ENCODE peak calls at places on chromosomes 13 and 19, in four cellular contexts. T is heart right ventricle, B is thoracic aorta, R is testis. F is an unnamed sample.

GRCh38 chr19:35977446-35978222 is 17.4 kb upstream of the SDHAF1 start:
- DNase-seq in T (no peak), B (no peak), R (no peak), F (no peak)

GRCh38 chr19:51681286-51681956 is 11.7 kb upstream of the SPACA6 start:
- DNase-seq in T (no peak), B (no peak), R (no peak), F (no peak)

GRCh38 chr19:2983351-2984195 is 6.2 kb downstream of the TLE6 start:
- DNase-seq in T (peak; percentile 75), B (no peak), R (peak; percentile 54), F (no peak)

GRCh38 chr19:57708641-57709354 is at the start of gene ZNF154:
- DNase-seq in T (peak; percentile 27), B (no peak), R (peak; percentile 41), F (peak; percentile 48)

GRCh38 chr19:45439569-45440258 is 16.0 kb upstream of the ERCC1 start:
- DNase-seq in T (peak; percentile 90), B (peak; percentile 71), R (peak; percentile 90), F (peak; percentile 88)

GRCh38 chr13:21717817-21718216 is 46.9 kb downstream of the FGF9 start:
- DNase-seq in T (no peak), B (no peak), R (no peak), F (peak; percentile 54)

GRCh38 chr19:18650468-18651001 is 13.7 kb downstream of the KLHL26 start:
- DNase-seq in T (peak; percentile 84), B (peak; percentile 66), R (peak; percentile 64), F (no peak)

GRCh38 chr19:15702590-15702930 is 25.3 kb upstream of the OR10H2 start:
- DNase-seq in T (peak; percentile 76), B (no peak), R (peak; percentile 65), F (peak; percentile 72)

GRCh38 chr19:41758846-41759245 is 3.5 kb downstream of the CEACAM6 start:
- DNase-seq in T (no peak), B (no peak), R (no peak), F (no peak)

GRCh38 chr19:2727640-2727944 is 6.4 kb upstream of the DIRAS1 start:
- DNase-seq in T (no peak), B (no peak), R (no peak), F (no peak)

GRCh38 chr13:46142692-46143238 is 37.9 kb upstream of the CPB2 start:
- DNase-seq in T (no peak), B (no peak), R (no peak), F (no peak)

GRCh38 chr13:76751278-76751677 is 134.9 kb downstream of the KCTD12 start:
- DNase-seq in T (no peak), B (no peak), R (no peak), F (no peak)

GRCh38 chr13:66660013-66660804 is 569.9 kb downstream of the PCDH9 start:
- DNase-seq in T (no peak), B (no peak), R (no peak), F (no peak)

GRCh38 chr19:9709305-9709704 is 34.4 kb upstream of the ZNF562 start:
- DNase-seq in T (no peak), B (no peak), R (peak; percentile 18), F (no peak)

GRCh38 chr19:16797876-16798275 is 31.3 kb upstream of the SIN3B start:
- DNase-seq in T (no peak), B (no peak), R (no peak), F (no peak)

GRCh38 chr13:52892925-52893324 is 44.5 kb upstream of the PCDH8 start:
- DNase-seq in T (no peak), B (no peak), R (no peak), F (no peak)

GRCh38 chr19:4264812-4265211 is 14.3 kb upstream of the SHD start:
- DNase-seq in T (no peak), B (no peak), R (no peak), F (no peak)

GRCh38 chr13:110396913-110397379 is 89.9 kb downstream of the COL4A2 start:
- DNase-seq in T (peak; percentile 77), B (peak; percentile 95), R (peak; percentile 89), F (no peak)

GRCh38 chr19:1725100-1726064 is 27.9 kb upstream of the ONECUT3 start:
- DNase-seq in T (peak; percentile 60), B (no peak), R (peak; percentile 73), F (no peak)

GRCh38 chr19:19817357-19817756 is 4.2 kb downstream of the ZNF506 start:
- DNase-seq in T (no peak), B (no peak), R (no peak), F (no peak)

GRCh38 chr19:15372891-15373301 is 6.7 kb downstream of the AKAP8 start:
- DNase-seq in T (no peak), B (no peak), R (no peak), F (no peak)

GRCh38 chr13:78742659-78743058 is 83.7 kb upstream of the OBI1 start:
- DNase-seq in T (no peak), B (no peak), R (no peak), F (no peak)

GRCh38 chr13:78743972-78744371 is 85.0 kb upstream of the OBI1 start:
- DNase-seq in T (no peak), B (no peak), R (no peak), F (no peak)
- H3K4me1 ChIP-seq in T (no peaks in the 10 kb centered on the region), B (no peaks in the 10 kb centered on the region), R (no peaks in the 10 kb centered on the region), F (no peaks in the 10 kb centered on the region)

DNA sequence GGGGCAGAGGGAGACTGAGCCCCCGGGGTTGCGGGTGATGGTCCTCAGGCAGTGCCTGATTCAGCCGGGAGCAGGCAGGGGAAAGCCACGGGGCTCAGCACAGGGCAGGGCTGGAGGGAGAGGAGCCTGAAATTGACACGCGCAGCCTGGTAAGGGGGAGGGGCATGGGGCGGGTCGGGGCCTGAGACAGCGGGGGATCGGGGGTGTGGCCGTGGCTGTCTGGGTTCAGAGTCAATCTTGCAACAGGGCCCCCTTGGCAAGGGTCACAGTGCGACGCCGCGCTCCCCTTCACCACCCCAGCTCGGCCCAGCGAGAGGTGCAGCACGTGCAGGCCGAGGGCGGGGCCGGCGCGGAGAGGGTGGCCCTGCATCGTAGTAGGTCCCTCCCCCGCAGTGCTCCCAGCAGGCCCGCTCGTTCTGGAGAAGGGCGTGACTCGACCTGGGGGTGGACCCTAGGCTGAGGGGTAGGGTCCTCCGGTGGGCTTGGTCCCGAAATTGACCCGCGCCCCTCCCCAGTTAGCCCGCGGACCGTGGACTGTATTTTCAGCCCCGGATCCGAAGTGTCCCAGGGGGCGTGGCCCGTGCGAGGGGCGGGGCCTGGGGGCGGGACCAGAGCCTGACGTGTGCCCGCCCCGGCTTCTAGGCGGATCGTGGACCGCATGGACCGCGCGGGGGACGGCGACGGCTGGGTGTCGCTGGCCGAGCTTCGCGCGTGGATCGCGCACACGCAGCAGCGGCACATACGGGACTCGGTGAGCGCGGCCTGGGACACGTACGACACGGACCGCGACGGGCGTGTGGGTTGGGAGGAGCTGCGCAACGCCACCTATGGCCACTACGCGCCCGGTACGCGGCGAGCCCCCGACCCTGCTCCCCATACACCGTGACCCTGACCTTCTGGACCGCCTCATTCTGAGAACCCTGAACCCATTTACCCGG is 6.0 kb downstream of the RCN3 start:
- DNase-seq in T (peak; percentile 82), B (no peak), R (peak; percentile 79), F (peak; percentile 87)
- H3K27ac ChIP-seq in T (no peak overlapping the region), B (no peak overlapping the region), R (no peak overlapping the region), F (no peak overlapping the region)

GRCh38 chr19:13063461-13064091 is 39.1 kb downstream of the LYL1 start:
- DNase-seq in T (peak; percentile 53), B (no peak), R (no peak), F (no peak)
- H3K4me1 ChIP-seq in T (peaks cover 100% of the 10 kb centered on the region), B (peaks cover 86% of the 10 kb centered on the region), R (peaks cover 78% of the 10 kb centered on the region), F (peaks cover 97% of the 10 kb centered on the region)

GRCh38 chr13:30826911-30827577 is 79.0 kb upstream of the MEDAG start:
- DNase-seq in T (no peak), B (no peak), R (no peak), F (no peak)

GRCh38 chr13:30821421-30821820 is 84.7 kb upstream of the MEDAG start:
- DNase-seq in T (no peak), B (no peak), R (no peak), F (no peak)

GRCh38 chr13:30827578-30827925 is 78.5 kb upstream of the MEDAG start:
- DNase-seq in T (no peak), B (no peak), R (no peak), F (no peak)

GRCh38 chr13:30829145-30829544 is 76.9 kb upstream of the MEDAG start:
- DNase-seq in T (no peak), B (no peak), R (no peak), F (no peak)

GRCh38 chr13:30824651-30825050 is 81.4 kb upstream of the MEDAG start:
- DNase-seq in T (no peak), B (no peak), R (no peak), F (no peak)
- H3K27ac ChIP-seq in T (no peak overlapping the region), B (no peak overlapping the region), R (no peak overlapping the region), F (no peak overlapping the region)

GRCh38 chr13:44304433-44304725 is 69.2 kb upstream of the SERP2 start:
- DNase-seq in T (no peak), B (no peak), R (no peak), F (no peak)
- H3K4me1 ChIP-seq in T (peaks cover 88% of the 10 kb centered on the region), B (peaks cover 34% of the 10 kb centered on the region), R (peaks cover 4% of the 10 kb centered on the region), F (peaks cover 34% of the 10 kb centered on the region)

DNA sequence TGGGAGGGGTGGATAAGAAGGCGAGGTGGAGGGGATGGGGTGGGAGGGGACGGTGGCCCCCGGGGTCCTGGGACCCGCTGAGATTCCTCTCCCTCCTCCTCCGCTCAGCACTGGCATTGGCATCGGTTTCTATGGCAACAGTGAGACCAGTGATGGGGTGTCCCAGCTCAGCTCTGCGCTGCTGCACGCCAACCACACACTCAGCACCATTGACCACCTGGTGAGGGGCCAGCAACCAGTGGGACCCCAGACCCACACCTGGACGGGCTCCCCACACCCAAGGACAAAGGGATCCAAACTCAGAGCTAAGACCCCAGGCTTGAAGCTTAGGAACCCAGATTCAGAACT is 5.9 kb downstream of the TTYH1 start:
- DNase-seq in T (no peak), B (no peak), R (no peak), F (no peak)
- H3K27ac ChIP-seq in T (peak overlapping the region; percentile 78), B (no peak overlapping the region), R (peak overlapping the region; percentile 32), F (no peak overlapping the region)